ENCODE peak calls at places on chromosomes 7 and 10, in nine cellular contexts. U is stimulated activated CD4-positive, alpha-beta T cell treated with anti-CD3 and anti-CD28 coated beads, Interleukin-4, amount 100 ng/mL, for 1 hour; Z is iPS-NIHi11; Y is right lobe of liver; O is colonic mucosa; V is activated CD8-positive, alpha-beta memory T cell treated with anti-CD3 and anti-CD28 coated beads for 48 hours; I is GDM1; A is heart left ventricle; E is activated CD4-positive, alpha-beta T cell treated with anti-CD3 and anti-CD28 coated beads for 48 hours. X is an unnamed sample.

GRCh38 chr7:3437467-3437866 is 136.4 kb downstream of the SDK1 start:
- DNase-seq in U (no peak), Z (no peak), Y (no peak), O (no peak), V (no peak), I (no peak), A (no peak), E (no peak), X (no peak)

GRCh38 chr7:128833148-128833938 is 3.1 kb downstream of the FLNC start:
- DNase-seq in U (no peak), Z (peak; percentile 46), Y (no peak), O (peak; percentile 44), V (no peak), I (peak; percentile 73), A (peak; percentile 82), E (no peak), X (no peak)

GRCh38 chr7:116672596-116673503 is 854 bp downstream of the MET start:
- DNase-seq in U (no peak), Z (peak; percentile 29), Y (peak; percentile 36), O (peak; percentile 52), V (no peak), I (no peak), A (peak; percentile 27), E (no peak), X (no peak)

GRCh38 chr10:30178565-30178964 is 119.2 kb upstream of the JCAD start:
- DNase-seq in U (no peak), Z (no peak), Y (no peak), O (no peak), V (no peak), I (no peak), A (no peak), E (no peak), X (no peak)

GRCh38 chr10:49220031-49220430 is 31.8 kb upstream of the TMEM273 start:
- DNase-seq in U (no peak), Z (no peak), Y (no peak), O (no peak), V (no peak), I (no peak), A (no peak), E (no peak), X (no peak)

GRCh38 chr7:130344248-130344866 is at the start of gene CPA5:
- DNase-seq in U (no peak), Z (no peak), Y (no peak), O (no peak), V (no peak), I (no peak), A (no peak), E (no peak), X (no peak)

GRCh38 chr10:94546616-94547175 is 1.1 kb downstream of the HELLS start:
- DNase-seq in U (no peak), Z (no peak), Y (no peak), O (no peak), V (no peak), I (no peak), A (no peak), E (no peak), X (no peak)

GRCh38 chr10:102004376-102004775 is 51.6 kb downstream of the ARMH3 start:
- DNase-seq in U (no peak), Z (no peak), Y (no peak), O (no peak), V (no peak), I (no peak), A (no peak), E (no peak), X (no peak)

GRCh38 chr10:52300599-52301277 is 13.3 kb upstream of the DKK1 start:
- DNase-seq in U (no peak), Z (no peak), Y (no peak), O (no peak), V (no peak), I (no peak), A (no peak), E (no peak), X (no peak)

GRCh38 chr7:54831644-54832095 is 72.7 kb upstream of the SEC61G start:
- DNase-seq in U (no peak), Z (no peak), Y (no peak), O (no peak), V (no peak), I (no peak), A (no peak), E (no peak), X (no peak)

GRCh38 chr7:130096243-130096827 is 26.0 kb downstream of the KLHDC10 start:
- DNase-seq in U (no peak), Z (no peak), Y (no peak), O (no peak), V (no peak), I (no peak), A (no peak), E (no peak), X (no peak)

GRCh38 chr7:73966062-73966940 is 61.7 kb upstream of the ELN start:
- DNase-seq in U (no peak), Z (no peak), Y (no peak), O (peak; percentile 3), V (no peak), I (no peak), A (no peak), E (no peak), X (no peak)

GRCh38 chr10:70378122-70378521 is 4.3 kb downstream of the LRRC20 start:
- DNase-seq in U (no peak), Z (no peak), Y (no peak), O (no peak), V (no peak), I (no peak), A (no peak), E (no peak), X (no peak)

GRCh38 chr7:112414855-112415490 is 35.3 kb upstream of the IFRD1 start:
- DNase-seq in U (no peak), Z (peak; percentile 44), Y (no peak), O (no peak), V (no peak), I (no peak), A (no peak), E (no peak), X (no peak)

GRCh38 chr10:59857049-59857448 is 49.3 kb downstream of the CCDC6 start:
- DNase-seq in U (no peak), Z (no peak), Y (no peak), O (no peak), V (no peak), I (no peak), A (no peak), E (no peak), X (no peak)

GRCh38 chr7:100390286-100391028 is 17.2 kb downstream of the PILRA start:
- DNase-seq in U (no peak), Z (no peak), Y (no peak), O (no peak), V (no peak), I (no peak), A (no peak), E (no peak), X (no peak)

GRCh38 chr7:157412021-157412443 is 75.2 kb downstream of the DNAJB6 start:
- DNase-seq in U (peak; percentile 34), Z (no peak), Y (no peak), O (no peak), V (peak; percentile 24), I (no peak), A (no peak), E (peak; percentile 81), X (no peak)

GRCh38 chr10:95257849-95258248 is 33.0 kb downstream of the PDLIM1 start:
- DNase-seq in U (no peak), Z (no peak), Y (no peak), O (no peak), V (no peak), I (no peak), A (no peak), E (no peak), X (no peak)

GRCh38 chr7:104967595-104967994 is 46.4 kb upstream of the KMT2E start:
- DNase-seq in U (no peak), Z (no peak), Y (no peak), O (no peak), V (no peak), I (no peak), A (no peak), E (no peak), X (no peak)

X was measured in SIG-M5.